ENCODE peak calls at places on chromosome 2, in six cellular contexts. E, H, Y, O, N and L are unnamed samples.

GRCh38 chr2:65722028-65722427 is 289.6 kb upstream of the SPRED2 start:
- DNase-seq in E (peak), H (peak), Y (no peak), O (peak), N (peak), L (peak)

GRCh38 chr2:51297488-51297887 is 265.6 kb upstream of the NRXN1 start:
- DNase-seq in E (peak), H (no peak), Y (no peak), O (no peak), N (no peak), L (no peak)

GRCh38 chr2:238203104-238203972 is at the start of gene ILKAP:
- DNase-seq in E (peak), H (peak), Y (peak), O (peak), N (peak), L (peak)

GRCh38 chr2:219598308-219599078 is 836 bp downstream of the STK11IP start:
- DNase-seq in E (no peak), H (no peak), Y (no peak), O (no peak), N (no peak), L (no peak)

GRCh38 chr2:28915939-28916338 is 21.5 kb downstream of the WDR43 start:
- DNase-seq in E (peak), H (no peak), Y (no peak), O (peak), N (no peak), L (peak)

GRCh38 chr2:233823731-233824121 is 30.6 kb downstream of the HJURP start:
- DNase-seq in E (no peak), H (no peak), Y (no peak), O (no peak), N (no peak), L (no peak)

GRCh38 chr2:2229898-2230817 is 100.9 kb downstream of the MYT1L start:
- DNase-seq in E (peak), H (peak), Y (no peak), O (no peak), N (no peak), L (no peak)

GRCh38 chr2:71498261-71498701 is 44.9 kb downstream of the DYSF start:
- DNase-seq in E (peak), H (peak), Y (no peak), O (peak), N (no peak), L (peak)

GRCh38 chr2:20561703-20562454 is 89.0 kb downstream of the HS1BP3 start:
- DNase-seq in E (peak), H (peak), Y (no peak), O (peak), N (no peak), L (peak)

GRCh38 chr2:207394812-207395534 is 134.8 kb upstream of the CREB1 start:
- DNase-seq in E (peak), H (peak), Y (no peak), O (peak), N (no peak), L (peak)

GRCh38 chr2:64652231-64653173 is 1.2 kb downstream of the SERTAD2 start:
- DNase-seq in E (peak), H (peak), Y (peak), O (peak), N (peak), L (peak)

GRCh38 chr2:12502759-12503158 is 214.0 kb upstream of the TRIB2 start:
- DNase-seq in E (no peak), H (peak), Y (no peak), O (no peak), N (no peak), L (peak)

GRCh38 chr2:71166812-71167211 is 36.4 kb downstream of the MPHOSPH10 start:
- DNase-seq in E (no peak), H (no peak), Y (no peak), O (no peak), N (no peak), L (no peak)

GRCh38 chr2:151638188-151638933 is 95.9 kb downstream of the NEB start:
- DNase-seq in E (peak), H (no peak), Y (peak), O (no peak), N (no peak), L (peak)

GRCh38 chr2:137873860-137874259 is 90.4 kb upstream of the HNMT start:
- DNase-seq in E (no peak), H (no peak), Y (no peak), O (no peak), N (no peak), L (no peak)

DNA sequence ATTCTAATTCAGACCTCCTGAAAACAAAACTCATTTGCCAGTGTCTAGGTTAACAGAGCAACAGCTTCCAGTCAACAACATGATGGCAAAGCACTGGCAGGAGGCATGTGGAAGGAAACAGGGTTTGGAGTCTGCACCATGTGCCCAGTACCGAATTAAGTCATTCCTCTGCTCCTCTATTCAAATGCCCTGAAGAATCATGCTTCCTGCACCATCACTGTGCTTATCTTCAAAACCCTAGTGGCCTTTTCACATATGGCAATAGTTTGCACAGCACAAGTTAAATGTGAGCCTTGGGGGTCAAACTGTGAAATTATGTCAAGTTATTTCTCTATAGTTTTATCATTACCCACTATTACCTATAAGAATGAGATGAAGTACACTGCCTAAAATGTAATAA is 75.4 kb upstream of the GRB14 start:
- DNase-seq in E (no peak), H (no peak), Y (no peak), O (no peak), N (no peak), L (no peak)
- TF ChIP-seq CTCF in E (peak), H (no peak), Y (no peak), O (peak), N (no peak), L (peak)

GRCh38 chr2:217941339-217941738 is 61.5 kb downstream of the TNS1 start:
- DNase-seq in E (no peak), H (no peak), Y (no peak), O (no peak), N (no peak), L (no peak)
- H3K4me3 ChIP-seq in E (no peak), H (no peak), Y (no peak), O (peak), N (peak), L (peak)

GRCh38 chr2:105113616-105114275 is 75.9 kb downstream of the MRPS9 start:
- DNase-seq in E (no peak), H (no peak), Y (no peak), O (no peak), N (no peak), L (no peak)

GRCh38 chr2:105111365-105112150 is 73.7 kb downstream of the MRPS9 start:
- DNase-seq in E (no peak), H (no peak), Y (no peak), O (no peak), N (no peak), L (no peak)

GRCh38 chr2:105116348-105116747 is 78.5 kb downstream of the MRPS9 start:
- DNase-seq in E (no peak), H (no peak), Y (no peak), O (no peak), N (no peak), L (no peak)

GRCh38 chr2:105112345-105112744 is 74.5 kb downstream of the MRPS9 start:
- DNase-seq in E (no peak), H (no peak), Y (no peak), O (no peak), N (no peak), L (no peak)

GRCh38 chr2:105114551-105114950 is 76.7 kb downstream of the MRPS9 start:
- DNase-seq in E (peak), H (peak), Y (peak), O (peak), N (no peak), L (peak)
- TF ChIP-seq CTCF in E (peak), H (peak), Y (peak), O (peak), N (peak), L (peak)

DNA sequence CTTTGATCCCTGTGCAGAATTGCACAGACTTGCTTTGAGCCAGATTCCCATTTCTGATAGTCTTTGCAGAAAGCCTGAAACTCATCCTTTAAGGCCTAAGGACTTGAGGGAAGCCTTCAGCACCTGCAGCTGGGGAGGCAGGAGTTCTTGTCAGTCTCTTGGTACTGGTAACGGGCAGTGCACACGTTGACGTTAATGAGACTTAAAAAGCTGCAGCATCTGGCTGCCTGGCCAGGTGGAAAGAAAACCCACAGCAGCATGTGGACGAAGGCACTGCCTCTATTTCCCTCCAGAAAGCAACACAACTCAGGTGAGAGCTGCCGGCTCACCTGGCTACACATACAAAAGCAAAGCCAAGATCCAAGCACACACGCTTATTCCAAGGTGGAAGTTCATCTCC is 178.8 kb downstream of the ANAPC1 start:
- DNase-seq in E (no peak), H (no peak), Y (peak), O (no peak), N (no peak), L (no peak)
- H3K4me3 ChIP-seq in E (no peak), H (no peak), Y (peak), O (no peak), N (no peak), L (no peak)

DNA sequence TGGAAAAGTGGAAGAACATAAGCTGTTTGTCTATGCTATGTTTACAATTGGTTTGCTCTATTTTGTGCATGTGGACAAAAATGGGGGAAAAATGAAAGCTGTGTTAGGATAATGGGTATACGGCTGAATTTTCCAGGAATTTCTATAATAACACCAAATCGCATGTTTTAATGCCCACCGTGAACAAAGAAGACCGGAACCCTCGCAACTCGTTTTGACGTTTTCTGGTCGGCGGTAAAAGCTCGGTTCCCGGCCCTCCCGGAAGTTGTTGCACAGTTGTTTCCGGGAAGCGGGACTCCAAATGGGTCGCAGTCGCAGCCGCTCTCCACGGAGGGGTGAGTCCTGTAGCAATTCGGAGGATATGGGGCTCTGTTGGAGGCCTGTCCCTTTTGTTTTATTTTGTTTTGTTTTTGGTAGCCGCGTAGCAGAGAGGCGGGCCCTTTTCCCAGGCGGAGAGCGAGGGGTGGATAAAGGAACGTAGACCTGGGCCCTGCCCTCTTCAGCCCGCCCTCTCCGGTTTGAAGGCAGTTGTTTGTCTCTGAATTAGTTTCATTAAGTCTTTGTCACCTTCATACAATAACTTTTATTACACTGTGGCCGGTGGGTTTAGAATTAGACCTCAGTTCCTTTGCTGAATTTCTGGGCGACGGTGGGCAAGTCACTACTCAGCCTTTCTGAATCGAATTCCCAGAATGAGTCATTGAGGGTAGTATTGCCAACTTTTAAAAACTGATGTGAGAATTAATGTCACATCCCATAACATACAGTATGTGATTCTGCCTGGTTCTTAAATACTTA is at the start of gene SNRNP27:
- DNase-seq in E (peak), H (peak), Y (peak), O (peak), N (peak), L (peak)
- TF ChIP-seq CTCF in E (no peak), H (no peak), Y (no peak), O (no peak), N (no peak), L (no peak)

GRCh38 chr2:158968396-158969161 is at the start of gene TANC1:
- DNase-seq in E (peak), H (peak), Y (no peak), O (peak), N (peak), L (peak)
- H3K4me3 ChIP-seq in E (peak), H (peak), Y (no peak), O (peak), N (peak), L (peak)

GRCh38 chr2:61885896-61886603 is 2.4 kb downstream of the CCT4 start:
- DNase-seq in E (no peak), H (no peak), Y (no peak), O (no peak), N (no peak), L (no peak)
- TF ChIP-seq CTCF in E (no peak), H (no peak), Y (no peak), O (no peak), N (no peak), L (no peak)

GRCh38 chr2:174490032-174490431 is 3.2 kb upstream of the GPR155 start:
- DNase-seq in E (no peak), H (no peak), Y (no peak), O (no peak), N (no peak), L (no peak)
- H3K4me3 ChIP-seq in E (no peak), H (no peak), Y (no peak), O (no peak), N (no peak), L (no peak)

GRCh38 chr2:135600915-135601314 is 69.6 kb downstream of the R3HDM1 start:
- DNase-seq in E (peak), H (peak), Y (peak), O (peak), N (no peak), L (peak)
- TF ChIP-seq CTCF in E (peak), H (no peak), Y (peak), O (peak), N (no peak), L (peak)